ENCODE peak calls at places on chromosome 18, in seven cellular contexts. Y is IMR-90, F is fibroblast of mammary gland, M is left ventricle myocardium inferior, Q is lower lobe of right lung, R is astrocyte of the spinal cord, N is heart left ventricle. T is an unnamed sample.

GRCh38 chr18:23877371-23877770 is 137.2 kb upstream of the TTC39C start:
- DNase-seq in F (no peak), R (no peak), Y (no peak), M (no peak), N (no peak), Q (no peak), T (no peak)

GRCh38 chr18:8341481-8342230 is 267.6 kb upstream of the RAB12 start:
- DNase-seq in M (no peak), N (no peak), F (peak; percentile 12), Y (peak; percentile 75), R (peak; percentile 65), Q (no peak), T (no peak)

GRCh38 chr18:49028801-49029506 is 78.2 kb upstream of the SMAD7 start:
- DNase-seq in R (no peak), M (no peak), N (no peak), Q (no peak), Y (no peak), F (no peak), T (no peak)

GRCh38 chr18:42611134-42611533 is 504.4 kb downstream of the RIT2 start:
- DNase-seq in M (no peak), F (no peak), N (no peak), R (no peak), Q (no peak), Y (no peak), T (no peak)

GRCh38 chr18:30971338-30971956 is 71.1 kb downstream of the DSC3 start:
- DNase-seq in N (no peak), F (peak; percentile 33), Q (no peak), M (no peak), Y (peak; percentile 11), R (peak; percentile 57), T (no peak)

GRCh38 chr18:57811477-57812125 is 8.5 kb upstream of the ATP8B1 start:
- DNase-seq in M (no peak), R (no peak), N (no peak), Y (peak; percentile 60), Q (no peak), F (no peak), T (no peak)

GRCh38 chr18:42182728-42183700 is 228.0 kb downstream of the PIK3C3 start:
- DNase-seq in N (no peak), Y (no peak), M (no peak), Q (no peak), F (no peak), R (peak; percentile 56), T (no peak)

GRCh38 chr18:11673560-11673959 is 15.5 kb upstream of the GNAL start:
- DNase-seq in M (no peak), Y (no peak), F (no peak), N (no peak), Q (no peak), R (no peak), T (no peak)

GRCh38 chr18:70024829-70025228 is 77.2 kb upstream of the CD226 start:
- DNase-seq in N (no peak), F (no peak), R (no peak), Q (no peak), Y (no peak), M (no peak), T (no peak)

GRCh38 chr18:74115046-74115445 is 32.6 kb downstream of the FBXO15 start:
- DNase-seq in Q (no peak), M (no peak), R (peak; percentile 67), F (peak; percentile 77), Y (peak; percentile 88), N (no peak), T (peak; percentile 23)

GRCh38 chr18:55124078-55124477 is 164.8 kb upstream of the CCDC68 start:
- DNase-seq in N (no peak), Y (peak; percentile 16), M (no peak), Q (no peak), R (peak; percentile 88), F (peak; percentile 78), T (no peak)

GRCh38 chr18:5461056-5461455 is 82.7 kb downstream of the EPB41L3 start:
- DNase-seq in F (no peak), M (no peak), R (no peak), Y (peak; percentile 17), N (no peak), Q (no peak), T (no peak)

GRCh38 chr18:13511961-13512572 is 214.3 kb downstream of the FAM210A start:
- DNase-seq in Y (no peak), F (no peak), M (no peak), Q (no peak), N (no peak), R (no peak), T (no peak)

GRCh38 chr18:13513015-13513414 is 213.3 kb downstream of the FAM210A start:
- DNase-seq in Y (no peak), M (no peak), R (peak; percentile 22), Q (no peak), N (peak; percentile 49), F (no peak), T (no peak)

GRCh38 chr18:13514558-13514957 is 211.8 kb downstream of the FAM210A start:
- DNase-seq in Y (no peak), M (no peak), R (no peak), Q (no peak), F (no peak), N (no peak), T (no peak)

GRCh38 chr18:13510594-13510993 is 215.8 kb downstream of the FAM210A start:
- DNase-seq in Y (no peak), M (no peak), F (no peak), N (no peak), R (no peak), Q (no peak), T (no peak)

DNA sequence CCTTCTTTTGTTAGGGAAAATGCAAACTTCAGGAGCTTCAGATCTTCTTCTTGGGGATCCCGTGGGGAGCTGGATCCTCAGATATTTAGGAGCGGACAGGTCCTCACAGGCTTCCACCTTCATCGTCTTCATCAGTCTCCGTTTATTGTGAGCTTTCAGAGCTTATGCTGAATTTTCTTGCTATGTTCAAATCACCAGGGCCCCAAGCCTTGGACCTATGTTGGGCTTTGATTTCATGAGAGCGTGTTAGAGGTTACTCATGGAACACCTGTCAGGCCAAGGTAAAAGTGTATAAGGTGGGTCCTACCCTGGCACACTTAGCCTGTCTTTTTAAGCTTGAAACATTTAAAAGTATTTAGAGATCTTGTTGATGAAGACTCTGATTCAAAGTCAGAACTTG is 212.9 kb downstream of the FAM210A start:
- DNase-seq in Y (no peak), R (no peak), F (no peak), Q (no peak), N (no peak), M (no peak), T (no peak)
- H3K4me3 ChIP-seq in Y (no peak overlapping the region), R (no peak overlapping the region), F (no peak overlapping the region), Q (no peak overlapping the region), N (no peak overlapping the region), M (no peak overlapping the region), T (no peak overlapping the region)

GRCh38 chr18:62131305-62131909 is 55.4 kb downstream of the PIGN start:
- DNase-seq in M (no peak), R (peak; percentile 65), N (peak; percentile 32), F (peak; percentile 72), Q (no peak), Y (peak; percentile 76), T (peak; percentile 28)
- TF ChIP-seq CTCF in M (peak; percentile 89), R (peak; percentile 90), N (peak; percentile 96), F (peak; percentile 98), Q (peak; percentile 91), Y (peak; percentile 98), T (peak; percentile 91)

GRCh38 chr18:50877545-50878265 is 1.2 kb upstream of the ME2 start:
- DNase-seq in M (no peak), F (no peak), Y (no peak), Q (no peak), R (no peak), N (no peak), T (no peak)
- H3K4me3 ChIP-seq in M (peak overlapping the region; percentile 82), F (peak overlapping the region; percentile 88), Y (peak overlapping the region; percentile 86), Q (peak overlapping the region; percentile 92), R (peak overlapping the region; percentile 94), N (peak overlapping the region; percentile 98), T (peak overlapping the region; percentile 88)

GRCh38 chr18:67845035-67845434 is 328.5 kb upstream of the DSEL start:
- DNase-seq in R (no peak), M (no peak), Y (no peak), N (no peak), Q (no peak), F (peak; percentile 51), T (no peak)
- TF ChIP-seq CTCF in R (peak; percentile 10), M (no peak), Y (no peak), N (no peak), Q (no peak), F (peak; percentile 36), T (peak; percentile 23)

GRCh38 chr18:61893304-61893970 is 630 bp upstream of the RNF152 start:
- DNase-seq in M (peak; percentile 59), N (peak; percentile 62), Q (peak; percentile 55), F (peak; percentile 30), Y (peak; percentile 61), R (peak; percentile 45), T (no peak)
- H3K4me3 ChIP-seq in M (peak overlapping the region; percentile 88), N (peak overlapping the region; percentile 99), Q (peak overlapping the region; percentile 74), F (peak overlapping the region; percentile 64), Y (peak overlapping the region; percentile 95), R (peak overlapping the region; percentile 79), T (peak overlapping the region; percentile 82)